ENCODE peak calls at places on chromosomes 3 and 15, in four cellular contexts. Q, S, F and L are unnamed samples. For H3K4me1 and H3K36me3, the result is how much of the 10 kb centered on the place peaks cover.

GRCh38 chr3:125137432-125138033 is 75.0 kb downstream of the SLC12A8 start:
- DNase-seq in Q (no peak), S (no peak), F (peak), L (peak)

GRCh38 chr3:4722103-4722502 is 229.0 kb downstream of the ITPR1 start:
- DNase-seq in Q (peak), S (no peak), F (peak), L (peak)

GRCh38 chr15:70770863-70771262 is 7.5 kb upstream of the UACA start:
- DNase-seq in Q (no peak), S (no peak), F (no peak), L (no peak)

GRCh38 chr3:107662586-107662985 is 139.8 kb downstream of the BBX start:
- DNase-seq in Q (no peak), S (no peak), F (peak), L (no peak)

GRCh38 chr15:35605790-35606189 is 59.8 kb upstream of the DPH6 start:
- DNase-seq in Q (no peak), S (no peak), F (no peak), L (no peak)

GRCh38 chr15:74209560-74209958 is 7.0 kb upstream of the STRA6 start:
- DNase-seq in Q (no peak), S (no peak), F (no peak), L (no peak)

GRCh38 chr15:40985541-40986330 is 32.5 kb downstream of the CHAC1 start:
- DNase-seq in Q (no peak), S (no peak), F (peak), L (peak)

GRCh38 chr3:149388001-149388435 is 10.6 kb upstream of the TM4SF1 start:
- DNase-seq in Q (no peak), S (no peak), F (peak), L (no peak)

GRCh38 chr3:130699765-130700164 is 46.9 kb downstream of the PIK3R4 start:
- DNase-seq in Q (no peak), S (peak), F (peak), L (no peak)

GRCh38 chr3:29280675-29281264 is at the start of gene RBMS3:
- DNase-seq in Q (peak), S (peak), F (peak), L (peak)

GRCh38 chr3:54376440-54376839 is 254.1 kb downstream of the CACNA2D3 start:
- DNase-seq in Q (no peak), S (no peak), F (no peak), L (no peak)

GRCh38 chr15:78993257-78993930 is 48.5 kb upstream of the CTSH start:
- DNase-seq in Q (no peak), S (no peak), F (no peak), L (no peak)

GRCh38 chr3:163552659-163552966 is 1525.7 kb downstream of the SI start:
- DNase-seq in Q (no peak), S (no peak), F (no peak), L (no peak)
- H3K4me3 ChIP-seq in Q (no peak), S (no peak), F (no peak), L (no peak)

GRCh38 chr3:151483961-151484360 is 23.1 kb upstream of the IGSF10 start:
- DNase-seq in Q (no peak), S (no peak), F (no peak), L (no peak)
- H3K4me1 ChIP-seq in Q (under half), S (under half), F (under half), L (under half)

DNA sequence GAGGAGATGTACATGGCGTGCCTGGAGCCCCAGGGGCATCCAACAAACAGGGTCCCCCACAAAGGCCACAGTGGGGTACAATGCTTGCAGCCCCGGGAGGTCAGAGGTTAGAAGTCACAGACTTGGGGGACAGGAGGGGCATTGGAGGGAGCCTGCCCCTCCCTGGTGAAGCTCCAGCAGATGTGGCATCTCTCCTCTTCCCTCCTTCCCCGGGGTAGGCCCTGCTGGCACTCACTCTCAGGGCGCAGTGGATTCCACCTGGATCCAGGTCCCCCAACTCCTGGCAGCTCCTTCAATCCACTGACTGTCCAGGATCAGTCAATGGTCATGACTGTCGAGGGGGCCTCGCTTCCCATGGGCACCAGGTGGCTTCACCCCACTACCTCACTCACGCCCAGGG is 32.2 kb downstream of the RGMA start:
- DNase-seq in Q (no peak), S (no peak), F (no peak), L (no peak)
- H3K36me3 ChIP-seq in Q (under half), S (under half), F (under half), L (under half)

DNA sequence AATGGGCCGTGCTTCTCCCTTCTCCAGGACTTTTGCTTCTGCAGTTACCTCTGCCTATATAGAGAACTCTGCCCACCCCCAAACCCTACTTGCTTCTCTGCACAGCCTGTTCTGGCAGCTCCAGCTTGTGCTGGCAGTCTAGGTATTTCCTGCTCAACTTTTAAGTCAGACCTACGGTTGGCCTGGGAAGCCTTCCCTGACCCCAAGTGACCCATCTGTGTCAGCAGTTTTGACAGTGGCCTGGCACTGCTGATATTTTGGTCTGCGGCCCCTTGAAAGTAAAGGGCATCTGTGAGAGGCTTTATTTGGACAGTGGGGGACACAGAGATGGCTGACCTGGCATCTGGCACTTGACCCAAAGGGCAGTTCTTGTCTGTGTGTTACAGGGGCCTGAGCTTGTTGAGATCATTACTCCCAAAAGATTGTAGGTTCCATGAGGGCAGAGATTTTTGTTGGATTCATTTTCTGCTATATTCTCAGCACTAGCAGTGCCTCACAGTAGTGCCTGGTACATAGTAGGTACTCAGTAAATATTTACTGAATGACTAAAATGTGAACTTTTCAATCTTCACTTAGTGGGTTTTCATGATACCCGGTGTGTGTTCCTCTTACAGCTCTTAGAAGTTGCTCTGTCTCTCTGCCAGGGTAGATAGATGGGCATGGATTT is 55.2 kb upstream of the TRAK1 start:
- DNase-seq in Q (no peak), S (no peak), F (no peak), L (peak)
- H3K4me3 ChIP-seq in Q (no peak), S (no peak), F (no peak), L (no peak)

DNA sequence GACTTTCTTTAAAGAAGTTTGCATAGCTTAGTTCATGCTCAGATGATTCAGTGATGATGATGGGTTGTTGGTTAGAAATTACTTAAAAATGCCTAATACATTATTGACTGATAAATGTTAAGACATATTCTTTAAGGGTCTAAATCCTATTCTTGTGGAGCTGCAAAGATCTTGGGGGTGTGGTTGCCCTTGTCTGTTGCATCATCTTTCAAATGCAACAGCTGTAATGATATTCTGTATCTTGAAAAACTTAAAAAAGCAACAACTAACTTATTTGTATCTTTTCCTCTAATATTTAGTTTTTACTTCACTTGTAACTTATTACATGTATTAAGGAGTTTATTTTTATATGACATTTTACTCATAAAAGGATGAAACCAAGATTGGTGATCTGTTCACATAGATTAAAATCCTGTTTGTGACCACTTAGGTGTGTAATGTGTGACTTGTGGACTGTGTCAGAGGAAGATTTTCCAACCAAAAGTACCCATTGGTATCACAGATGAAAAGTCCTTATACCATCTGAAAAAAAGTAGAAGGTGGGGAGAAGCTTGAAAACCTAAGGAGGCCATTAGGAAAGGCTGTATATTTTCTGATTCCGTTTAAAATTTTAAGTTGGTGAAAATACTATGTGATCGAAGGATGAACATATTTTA is 142.8 kb downstream of the IGF1R start:
- DNase-seq in Q (no peak), S (no peak), F (peak), L (no peak)
- H3K4me1 ChIP-seq in Q (under half), S (under half), F (under half), L (under half)

GRCh38 chr15:59115047-59115446 is 10.1 kb downstream of the CCNB2 start:
- DNase-seq in Q (no peak), S (no peak), F (no peak), L (no peak)
- H3K36me3 ChIP-seq in Q (under half), S (under half), F (under half), L (under half)

GRCh38 chr3:63966871-63967270 is 54.7 kb upstream of the SCAANT1 start:
- DNase-seq in Q (no peak), S (no peak), F (no peak), L (no peak)

GRCh38 chr3:63967675-63968611 is 55.4 kb downstream of the PSMD6 start:
- DNase-seq in Q (peak), S (peak), F (peak), L (no peak)

GRCh38 chr3:63970596-63971468 is 52.5 kb downstream of the PSMD6 start:
- DNase-seq in Q (no peak), S (no peak), F (peak), L (no peak)

GRCh38 chr3:63969866-63970265 is 53.4 kb downstream of the PSMD6 start:
- DNase-seq in Q (no peak), S (no peak), F (no peak), L (no peak)

GRCh38 chr3:63968612-63969350 is 54.5 kb downstream of the PSMD6 start:
- DNase-seq in Q (no peak), S (peak), F (no peak), L (no peak)
- H3K4me3 ChIP-seq in Q (peak), S (peak), F (peak), L (no peak)